ENCODE peak calls at places on chromosomes 4 and X, in five cellular contexts. T, X, Q, I and M are unnamed samples.

GRCh38 chr4:8855781-8856245 is 15.8 kb downstream of the HMX1 start:
- DNase-seq in T (no peak), X (no peak), Q (no peak), I (no peak), M (no peak)

GRCh38 chrX:138709886-138710285 is 1.6 kb downstream of the FGF13 start:
- DNase-seq in T (no peak), X (no peak), Q (no peak), I (no peak), M (no peak)

GRCh38 chr4:52665592-52665991 is 6.5 kb upstream of the USP46 start:
- DNase-seq in T (no peak), X (no peak), Q (no peak), I (no peak), M (no peak)

GRCh38 chr4:140243345-140243753 is 89.4 kb upstream of the MAML3 start:
- DNase-seq in T (no peak), X (no peak), Q (peak; percentile 69), I (no peak), M (no peak)

GRCh38 chrX:72031118-72031517 is 100.6 kb downstream of the RTL5 start:
- DNase-seq in T (no peak), X (no peak), Q (no peak), I (no peak), M (no peak)

GRCh38 chr4:80452768-80453167 is 117.2 kb downstream of the CFAP299 start:
- DNase-seq in T (no peak), X (no peak), Q (no peak), I (no peak), M (no peak)

GRCh38 chr4:81359207-81359606 is 112.5 kb downstream of the RASGEF1B start:
- DNase-seq in T (no peak), X (no peak), Q (no peak), I (no peak), M (no peak)

GRCh38 chr4:125676583-125676982 is 361.8 kb downstream of the FAT4 start:
- DNase-seq in T (no peak), X (no peak), Q (no peak), I (no peak), M (no peak)

GRCh38 chrX:12497832-12498591 is 293.2 kb upstream of the PRPS2 start:
- DNase-seq in T (no peak), X (no peak), Q (no peak), I (no peak), M (no peak)

GRCh38 chr4:123484291-123484926 is 87.8 kb downstream of the SPRY1 start:
- DNase-seq in T (no peak), X (no peak), Q (no peak), I (no peak), M (no peak)

GRCh38 chr4:14700083-14700482 is 302.2 kb upstream of the CPEB2 start:
- DNase-seq in T (no peak), X (no peak), Q (no peak), I (no peak), M (no peak)

GRCh38 chrX:150326843-150327242 is 36.3 kb upstream of the MAMLD1 start:
- DNase-seq in T (no peak), X (no peak), Q (no peak), I (no peak), M (no peak)

GRCh38 chr4:139555705-139556070 is 331 bp downstream of the SETD7 start:
- DNase-seq in T (peak; percentile 12), X (no peak), Q (peak; percentile 65), I (no peak), M (no peak)